ENCODE peak calls at places on chromosomes 4 and X, in ten cellular contexts. U is T-helper 2 cell; G is nephron progenitor cell; L is activated T-cell treated with anti-CD3 and anti-CD28 coated beads, Interleukin-2, amount 50 U/mL, for 72 hours; N is NCI-H1417; X is amniotic stem cell; C is NCI-H1092; S is fibroblast of the conjunctiva; Z is AG08396; K is Kasumi-1. Q is an unnamed sample.

GRCh38 chrX:32448320-32448719 is 763.0 kb downstream of the DMD start:
- DNase-seq in U (no peak), C (no peak), L (peak), K (peak), S (no peak), G (no peak), X (no peak), N (no peak), Z (no peak), Q (no peak)

GRCh38 chr4:40912455-40913055 is 162.8 kb downstream of the NSUN7 start:
- DNase-seq in N (no peak), S (no peak), C (no peak), L (no peak), K (no peak), U (no peak), Z (no peak), X (no peak), G (no peak), Q (no peak)

GRCh38 chr4:46818604-46819003 is 90.4 kb downstream of the COX7B2 start:
- DNase-seq in X (no peak), L (no peak), K (no peak), G (no peak), U (no peak), Z (no peak), C (no peak), S (no peak), N (peak), Q (no peak)

GRCh38 chr4:6957148-6957520 is 47.5 kb downstream of the TBC1D14 start:
- DNase-seq in X (no peak), C (no peak), G (no peak), N (no peak), K (no peak), U (no peak), S (peak), Z (no peak), L (no peak), Q (no peak)

GRCh38 chrX:147333821-147334220 is 519.3 kb upstream of the CXorf51A start:
- DNase-seq in G (no peak), X (no peak), S (no peak), N (no peak), Z (no peak), C (no peak), U (no peak), L (no peak), K (no peak), Q (no peak)

GRCh38 chrX:136170109-136170800 is 22.9 kb downstream of the FHL1 start:
- DNase-seq in Z (no peak), C (no peak), X (peak), G (no peak), K (no peak), S (peak), L (no peak), U (no peak), N (no peak), Q (peak)

GRCh38 chrX:1453951-1454785 is 1.5 kb upstream of the ASMTL start:
- DNase-seq in S (peak), X (no peak), Z (peak), G (peak), L (peak), N (no peak), U (peak), C (no peak), K (no peak), Q (peak)

GRCh38 chrX:30935985-30936384 is 46.9 kb upstream of the TAB3 start:
- DNase-seq in U (no peak), N (peak), C (no peak), K (peak), Z (peak), L (no peak), X (no peak), S (no peak), G (peak), Q (peak)

GRCh38 chr4:113060853-113061252 is 11.4 kb downstream of the ANK2 start:
- DNase-seq in K (no peak), S (no peak), G (no peak), L (no peak), N (peak), U (no peak), C (no peak), Z (no peak), X (no peak), Q (no peak)

GRCh38 chr4:2393353-2394270 is 24.8 kb downstream of the ZFYVE28 start:
- DNase-seq in L (no peak), C (no peak), G (peak), U (no peak), K (no peak), Z (no peak), X (no peak), N (no peak), S (no peak), Q (peak)

Q was measured in thyroid gland.